ENCODE peak calls at places on chromosomes 5 and 9, in seven cellular contexts. One of them, this sample, is unnamed.

GRCh38 chr9:129669141-129669718 is 3.8 kb downstream of the PRRX2 start:
- DNase-seq in Calu3: no peak
- DNase-seq in AG10803: peak
- DNase-seq in iris pigment epithelial cell: peak
- DNase-seq in GM23248: peak
- DNase-seq in Caco-2: no peak
- DNase-seq in effector memory CD4-positive, alpha-beta T cell: no peak
- DNase-seq in this sample: peak

GRCh38 chr9:71895122-71895521 is 15.9 kb downstream of the ABHD17B start:
- DNase-seq in AG10803: no peak
- DNase-seq in GM23248: peak
- DNase-seq in iris pigment epithelial cell: peak
- DNase-seq in Caco-2: no peak
- DNase-seq in effector memory CD4-positive, alpha-beta T cell: no peak
- DNase-seq in Calu3: no peak
- DNase-seq in this sample: no peak

GRCh38 chr5:149561848-149562247 is 10.6 kb upstream of the CSNK1A1 start:
- DNase-seq in AG10803: peak
- DNase-seq in GM23248: peak
- DNase-seq in Calu3: peak
- DNase-seq in effector memory CD4-positive, alpha-beta T cell: no peak
- DNase-seq in iris pigment epithelial cell: peak
- DNase-seq in Caco-2: no peak
- DNase-seq in this sample: peak

GRCh38 chr5:14071433-14071832 is 71.7 kb upstream of the TRIO start:
- DNase-seq in effector memory CD4-positive, alpha-beta T cell: no peak
- DNase-seq in AG10803: no peak
- DNase-seq in iris pigment epithelial cell: peak
- DNase-seq in GM23248: no peak
- DNase-seq in Calu3: no peak
- DNase-seq in Caco-2: no peak
- DNase-seq in this sample: no peak

GRCh38 chr5:154829589-154830218 is 20.7 kb downstream of the FAXDC2 start:
- DNase-seq in effector memory CD4-positive, alpha-beta T cell: no peak
- DNase-seq in Calu3: peak
- DNase-seq in GM23248: peak
- DNase-seq in iris pigment epithelial cell: peak
- DNase-seq in Caco-2: no peak
- DNase-seq in AG10803: no peak
- DNase-seq in this sample: peak

GRCh38 chr9:86827893-86828292 is 119.4 kb downstream of the GAS1 start:
- DNase-seq in AG10803: no peak
- DNase-seq in GM23248: no peak
- DNase-seq in Caco-2: no peak
- DNase-seq in Calu3: no peak
- DNase-seq in iris pigment epithelial cell: no peak
- DNase-seq in effector memory CD4-positive, alpha-beta T cell: no peak
- DNase-seq in this sample: no peak

GRCh38 chr9:81874228-81874627 is 54.0 kb upstream of the SPATA31D4 start:
- DNase-seq in Caco-2: no peak
- DNase-seq in effector memory CD4-positive, alpha-beta T cell: no peak
- DNase-seq in GM23248: no peak
- DNase-seq in iris pigment epithelial cell: no peak
- DNase-seq in Calu3: no peak
- DNase-seq in AG10803: no peak
- DNase-seq in this sample: no peak

GRCh38 chr9:93635186-93636107 is 59.1 kb downstream of the PHF2 start:
- DNase-seq in Calu3: no peak
- DNase-seq in AG10803: no peak
- DNase-seq in iris pigment epithelial cell: no peak
- DNase-seq in Caco-2: no peak
- DNase-seq in GM23248: no peak
- DNase-seq in effector memory CD4-positive, alpha-beta T cell: no peak
- DNase-seq in this sample: no peak

GRCh38 chr5:177478711-177479646 is 5.5 kb upstream of the DBN1 start:
- DNase-seq in GM23248: peak
- DNase-seq in Caco-2: no peak
- DNase-seq in iris pigment epithelial cell: no peak
- DNase-seq in Calu3: no peak
- DNase-seq in AG10803: peak
- DNase-seq in effector memory CD4-positive, alpha-beta T cell: no peak
- DNase-seq in this sample: peak

GRCh38 chr5:9112520-9113291 is 433.2 kb downstream of the SEMA5A start:
- DNase-seq in Caco-2: no peak
- DNase-seq in GM23248: no peak
- DNase-seq in Calu3: no peak
- DNase-seq in iris pigment epithelial cell: peak
- DNase-seq in effector memory CD4-positive, alpha-beta T cell: no peak
- DNase-seq in AG10803: peak
- DNase-seq in this sample: peak

GRCh38 chr9:21853414-21853813 is 51.0 kb downstream of the MTAP start:
- DNase-seq in effector memory CD4-positive, alpha-beta T cell: no peak
- DNase-seq in Caco-2: no peak
- DNase-seq in GM23248: no peak
- DNase-seq in AG10803: no peak
- DNase-seq in Calu3: peak
- DNase-seq in iris pigment epithelial cell: no peak
- DNase-seq in this sample: no peak

GRCh38 chr5:122295138-122295537 is 16.9 kb upstream of the SNCAIP start:
- DNase-seq in AG10803: no peak
- DNase-seq in effector memory CD4-positive, alpha-beta T cell: no peak
- DNase-seq in iris pigment epithelial cell: no peak
- DNase-seq in Calu3: no peak
- DNase-seq in GM23248: peak
- DNase-seq in Caco-2: no peak
- DNase-seq in this sample: no peak

GRCh38 chr5:99929067-99929805 is 605.9 kb upstream of the FAM174A start:
- DNase-seq in GM23248: no peak
- DNase-seq in iris pigment epithelial cell: no peak
- DNase-seq in effector memory CD4-positive, alpha-beta T cell: no peak
- DNase-seq in Calu3: no peak
- DNase-seq in Caco-2: no peak
- DNase-seq in AG10803: no peak
- DNase-seq in this sample: no peak

GRCh38 chr9:91298304-91298703 is 63.4 kb downstream of the AUH start:
- DNase-seq in GM23248: peak
- DNase-seq in effector memory CD4-positive, alpha-beta T cell: no peak
- DNase-seq in Calu3: no peak
- DNase-seq in Caco-2: no peak
- DNase-seq in iris pigment epithelial cell: peak
- DNase-seq in AG10803: peak
- DNase-seq in this sample: no peak

GRCh38 chr5:110561510-110561909 is 165.0 kb downstream of the TMEM232 start:
- DNase-seq in Caco-2: no peak
- DNase-seq in Calu3: no peak
- DNase-seq in effector memory CD4-positive, alpha-beta T cell: no peak
- DNase-seq in GM23248: no peak
- DNase-seq in AG10803: no peak
- DNase-seq in iris pigment epithelial cell: no peak
- DNase-seq in this sample: no peak

GRCh38 chr9:38127271-38127839 is 58.3 kb upstream of the SHB start:
- DNase-seq in GM23248: peak
- DNase-seq in Calu3: no peak
- DNase-seq in Caco-2: peak
- DNase-seq in iris pigment epithelial cell: no peak
- DNase-seq in AG10803: no peak
- DNase-seq in effector memory CD4-positive, alpha-beta T cell: no peak
- DNase-seq in this sample: peak

GRCh38 chr9:16092142-16092541 is 539.3 kb downstream of the CCDC171 start:
- DNase-seq in AG10803: no peak
- DNase-seq in effector memory CD4-positive, alpha-beta T cell: no peak
- DNase-seq in GM23248: no peak
- DNase-seq in Caco-2: no peak
- DNase-seq in Calu3: no peak
- DNase-seq in iris pigment epithelial cell: no peak
- DNase-seq in this sample: no peak

GRCh38 chr5:69032009-69032408 is 61.8 kb upstream of the SLC30A5 start:
- DNase-seq in Calu3: no peak
- DNase-seq in GM23248: no peak
- DNase-seq in AG10803: no peak
- DNase-seq in Caco-2: no peak
- DNase-seq in effector memory CD4-positive, alpha-beta T cell: no peak
- DNase-seq in iris pigment epithelial cell: no peak
- DNase-seq in this sample: no peak

GRCh38 chr5:72608297-72608696 is 101.1 kb upstream of the ZNF366 start:
- DNase-seq in effector memory CD4-positive, alpha-beta T cell: no peak
- DNase-seq in iris pigment epithelial cell: peak
- DNase-seq in GM23248: no peak
- DNase-seq in AG10803: peak
- DNase-seq in Calu3: no peak
- DNase-seq in Caco-2: no peak
- DNase-seq in this sample: peak

GRCh38 chr5:149886060-149886459 is 58.5 kb downstream of the PDE6A start:
- DNase-seq in effector memory CD4-positive, alpha-beta T cell: no peak
- DNase-seq in GM23248: peak
- DNase-seq in iris pigment epithelial cell: peak
- DNase-seq in Caco-2: no peak
- DNase-seq in Calu3: no peak
- DNase-seq in AG10803: peak
- DNase-seq in this sample: peak

GRCh38 chr9:127919253-127919815 is 2.5 kb upstream of the ST6GALNAC4 start:
- DNase-seq in Calu3: peak
- DNase-seq in iris pigment epithelial cell: peak
- DNase-seq in effector memory CD4-positive, alpha-beta T cell: no peak
- DNase-seq in AG10803: peak
- DNase-seq in GM23248: peak
- DNase-seq in Caco-2: peak
- DNase-seq in this sample: peak

GRCh38 chr5:72959257-72959656 is 3.4 kb downstream of the FCHO2 start:
- DNase-seq in GM23248: no peak
- DNase-seq in Calu3: no peak
- DNase-seq in Caco-2: no peak
- DNase-seq in AG10803: no peak
- DNase-seq in iris pigment epithelial cell: no peak
- DNase-seq in effector memory CD4-positive, alpha-beta T cell: no peak
- DNase-seq in this sample: no peak

GRCh38 chr5:32713396-32714381 is 2.6 kb downstream of the NPR3 start:
- DNase-seq in iris pigment epithelial cell: peak
- DNase-seq in GM23248: peak
- DNase-seq in effector memory CD4-positive, alpha-beta T cell: no peak
- DNase-seq in AG10803: peak
- DNase-seq in Caco-2: no peak
- DNase-seq in Calu3: peak
- DNase-seq in this sample: peak

GRCh38 chr9:682633-683508 is 158.6 kb upstream of the DMRT1 start:
- DNase-seq in Calu3: peak
- DNase-seq in Caco-2: peak
- DNase-seq in effector memory CD4-positive, alpha-beta T cell: no peak
- DNase-seq in GM23248: peak
- DNase-seq in AG10803: no peak
- DNase-seq in iris pigment epithelial cell: peak
- DNase-seq in this sample: peak

GRCh38 chr5:170393235-170393634 is 4.1 kb upstream of the KCNMB1 start:
- DNase-seq in AG10803: no peak
- DNase-seq in effector memory CD4-positive, alpha-beta T cell: no peak
- DNase-seq in GM23248: peak
- DNase-seq in Caco-2: no peak
- DNase-seq in Calu3: no peak
- DNase-seq in iris pigment epithelial cell: no peak
- DNase-seq in this sample: no peak

GRCh38 chr9:33818167-33818831 is 1.3 kb downstream of the UBE2R2 start:
- DNase-seq in effector memory CD4-positive, alpha-beta T cell: no peak
- DNase-seq in Caco-2: no peak
- DNase-seq in iris pigment epithelial cell: no peak
- DNase-seq in Calu3: peak
- DNase-seq in GM23248: no peak
- DNase-seq in AG10803: peak
- DNase-seq in this sample: peak

GRCh38 chr5:120372899-120373298 is 91.2 kb upstream of the PRR16 start:
- DNase-seq in iris pigment epithelial cell: no peak
- DNase-seq in AG10803: peak
- DNase-seq in Caco-2: no peak
- DNase-seq in Calu3: no peak
- DNase-seq in effector memory CD4-positive, alpha-beta T cell: no peak
- DNase-seq in GM23248: no peak
- DNase-seq in this sample: peak

GRCh38 chr5:114450516-114450909 is 88.6 kb downstream of the KCNN2 start:
- DNase-seq in GM23248: peak
- DNase-seq in effector memory CD4-positive, alpha-beta T cell: no peak
- DNase-seq in iris pigment epithelial cell: peak
- DNase-seq in Calu3: peak
- DNase-seq in AG10803: peak
- DNase-seq in Caco-2: no peak
- DNase-seq in this sample: no peak

GRCh38 chr9:126055386-126055785 is 271.2 kb upstream of the MVB12B start:
- DNase-seq in iris pigment epithelial cell: peak
- DNase-seq in Caco-2: no peak
- DNase-seq in effector memory CD4-positive, alpha-beta T cell: no peak
- DNase-seq in Calu3: peak
- DNase-seq in AG10803: peak
- DNase-seq in GM23248: peak
- DNase-seq in this sample: peak

GRCh38 chr5:4000960-4001359 is 405.3 kb downstream of the IRX1 start:
- DNase-seq in Caco-2: no peak
- DNase-seq in GM23248: no peak
- DNase-seq in Calu3: no peak
- DNase-seq in AG10803: no peak
- DNase-seq in iris pigment epithelial cell: no peak
- DNase-seq in effector memory CD4-positive, alpha-beta T cell: no peak
- DNase-seq in this sample: no peak

GRCh38 chr5:151150484-151151262 is 6.9 kb downstream of the ANXA6 start:
- DNase-seq in Caco-2: no peak
- DNase-seq in GM23248: peak
- DNase-seq in iris pigment epithelial cell: peak
- DNase-seq in AG10803: peak
- DNase-seq in effector memory CD4-positive, alpha-beta T cell: peak
- DNase-seq in Calu3: no peak
- DNase-seq in this sample: peak

GRCh38 chr9:94945191-94946144 is 219.0 kb downstream of the AOPEP start:
- DNase-seq in iris pigment epithelial cell: peak
- DNase-seq in effector memory CD4-positive, alpha-beta T cell: no peak
- DNase-seq in GM23248: peak
- DNase-seq in Caco-2: no peak
- DNase-seq in Calu3: no peak
- DNase-seq in AG10803: peak
- DNase-seq in this sample: peak

GRCh38 chr5:149489605-149490037 is 61.6 kb downstream of the CSNK1A1 start:
- DNase-seq in iris pigment epithelial cell: no peak
- DNase-seq in GM23248: peak
- DNase-seq in AG10803: peak
- DNase-seq in effector memory CD4-positive, alpha-beta T cell: no peak
- DNase-seq in Calu3: no peak
- DNase-seq in Caco-2: no peak
- DNase-seq in this sample: peak

GRCh38 chr5:143433680-143434079 is 30.2 kb upstream of the NR3C1 start:
- DNase-seq in Caco-2: no peak
- DNase-seq in iris pigment epithelial cell: no peak
- DNase-seq in GM23248: no peak
- DNase-seq in Calu3: no peak
- DNase-seq in effector memory CD4-positive, alpha-beta T cell: no peak
- DNase-seq in AG10803: no peak
- DNase-seq in this sample: no peak

GRCh38 chr5:16776611-16777251 is 159.4 kb downstream of the MYO10 start:
- DNase-seq in effector memory CD4-positive, alpha-beta T cell: no peak
- DNase-seq in AG10803: peak
- DNase-seq in Calu3: no peak
- DNase-seq in GM23248: no peak
- DNase-seq in iris pigment epithelial cell: peak
- DNase-seq in Caco-2: no peak
- DNase-seq in this sample: no peak

GRCh38 chr9:132404228-132404881 is 2.3 kb downstream of the TTF1 start:
- DNase-seq in Caco-2: no peak
- DNase-seq in AG10803: peak
- DNase-seq in GM23248: no peak
- DNase-seq in iris pigment epithelial cell: peak
- DNase-seq in effector memory CD4-positive, alpha-beta T cell: no peak
- DNase-seq in Calu3: no peak
- DNase-seq in this sample: no peak

GRCh38 chr5:175922192-175922885 is 45.8 kb downstream of the THOC3 start:
- DNase-seq in AG10803: peak
- DNase-seq in GM23248: peak
- DNase-seq in Caco-2: no peak
- DNase-seq in iris pigment epithelial cell: peak
- DNase-seq in Calu3: no peak
- DNase-seq in effector memory CD4-positive, alpha-beta T cell: no peak
- DNase-seq in this sample: peak

GRCh38 chr9:131562032-131562959 is 17.0 kb downstream of the PRRT1B start:
- DNase-seq in AG10803: no peak
- DNase-seq in Caco-2: peak
- DNase-seq in effector memory CD4-positive, alpha-beta T cell: no peak
- DNase-seq in GM23248: no peak
- DNase-seq in Calu3: peak
- DNase-seq in iris pigment epithelial cell: peak
- DNase-seq in this sample: peak

This sample was measured in astrocyte of the spinal cord.